ENCODE peak calls at places on chromosomes 2 and 18, in nine cellular contexts. X is IMR-90, K is foreskin keratinocyte, S is esophagus squamous epithelium, V is astrocyte, Q is ovary, G is MM.1S, M is tibial artery, R is suprapubic skin. D is an unnamed sample.
A peak's percentile ranks its signal among the peaks of the same experiment; 100 is the strongest.

GRCh38 chr2:120935339-120936313 is 200.0 kb downstream of the GLI2 start:
- DNase-seq in X (peak; percentile 74), K (no peak), S (no peak), V (peak; percentile 88), Q (peak; percentile 41), G (no peak), M (no peak), R (no peak), D (peak; percentile 40)

GRCh38 chr18:59229191-59229590 is 9.2 kb downstream of the GRP start:
- DNase-seq in X (no peak), K (no peak), S (no peak), V (no peak), Q (no peak), G (no peak), M (no peak), R (no peak), D (no peak)

GRCh38 chr2:112877423-112877822 is 33.5 kb upstream of the IL37 start:
- DNase-seq in X (peak; percentile 41), K (peak; percentile 100), S (no peak), V (peak; percentile 60), Q (no peak), G (no peak), M (no peak), R (no peak), D (no peak)

GRCh38 chr2:196234672-196235071 is 63.3 kb upstream of the STK17B start:
- DNase-seq in X (peak; percentile 76), K (no peak), S (no peak), V (peak; percentile 91), Q (no peak), G (no peak), M (no peak), R (no peak), D (no peak)

GRCh38 chr2:197215988-197216979 is 94.3 kb downstream of the ANKRD44 start:
- DNase-seq in X (peak; percentile 47), K (no peak), S (no peak), V (peak; percentile 24), Q (no peak), G (peak; percentile 57), M (no peak), R (no peak), D (no peak)

GRCh38 chr18:45449761-45450227 is 165.5 kb upstream of the SLC14A2 start:
- DNase-seq in X (no peak), K (no peak), S (no peak), V (peak; percentile 47), Q (peak; percentile 25), G (no peak), M (peak; percentile 74), R (no peak), D (peak; percentile 74)

GRCh38 chr2:104969564-104969963 is 68.3 kb upstream of the MRPS9 start:
- DNase-seq in X (no peak), K (peak; percentile 20), S (no peak), V (peak; percentile 2), Q (no peak), G (peak; percentile 72), M (no peak), R (no peak), D (no peak)

GRCh38 chr2:221572821-221573429 is 821 bp upstream of the EPHA4 start:
- DNase-seq in X (peak; percentile 47), K (peak; percentile 33), S (no peak), V (peak; percentile 52), Q (peak; percentile 67), G (peak; percentile 39), M (no peak), R (no peak), D (peak; percentile 36)

GRCh38 chr2:121596221-121597080 is 52.8 kb downstream of the CLASP1 start:
- DNase-seq in X (peak; percentile 57), K (no peak), S (no peak), V (peak; percentile 26), Q (peak; percentile 13), G (no peak), M (no peak), R (no peak), D (no peak)

GRCh38 chr18:6557470-6558245 is 142.9 kb upstream of the L3MBTL4 start:
- DNase-seq in X (no peak), K (no peak), S (no peak), V (no peak), Q (no peak), G (no peak), M (no peak), R (peak; percentile 79), D (no peak)

GRCh38 chr2:37570773-37571570 is 100.5 kb downstream of the CDC42EP3 start:
- DNase-seq in X (peak; percentile 93), K (peak; percentile 69), S (no peak), V (peak; percentile 96), Q (no peak), G (no peak), M (peak; percentile 80), R (no peak), D (no peak)

GRCh38 chr2:183456177-183456576 is 331.9 kb downstream of the NUP35 start:
- DNase-seq in X (no peak), K (no peak), S (no peak), V (no peak), Q (no peak), G (no peak), M (no peak), R (no peak), D (no peak)

GRCh38 chr2:32423536-32423935 is 66.7 kb downstream of the BIRC6 start:
- DNase-seq in X (no peak), K (no peak), S (no peak), V (peak; percentile 34), Q (no peak), G (no peak), M (no peak), R (no peak), D (no peak)

GRCh38 chr18:23529597-23529996 is 26.3 kb downstream of the RMC1 start:
- DNase-seq in X (peak; percentile 62), K (peak; percentile 81), S (no peak), V (peak; percentile 55), Q (no peak), G (no peak), M (no peak), R (no peak), D (no peak)

GRCh38 chr18:36441426-36441870 is 143.9 kb downstream of the FHOD3 start:
- DNase-seq in X (no peak), K (no peak), S (no peak), V (no peak), Q (no peak), G (no peak), M (no peak), R (no peak), D (no peak)

GRCh38 chr2:219277703-219278654 is 1.2 kb upstream of the DNAJB2 start:
- DNase-seq in X (peak; percentile 80), K (peak; percentile 35), S (no peak), V (peak; percentile 60), Q (peak; percentile 71), G (peak; percentile 75), M (peak; percentile 89), R (peak; percentile 90), D (peak; percentile 82)

DNA sequence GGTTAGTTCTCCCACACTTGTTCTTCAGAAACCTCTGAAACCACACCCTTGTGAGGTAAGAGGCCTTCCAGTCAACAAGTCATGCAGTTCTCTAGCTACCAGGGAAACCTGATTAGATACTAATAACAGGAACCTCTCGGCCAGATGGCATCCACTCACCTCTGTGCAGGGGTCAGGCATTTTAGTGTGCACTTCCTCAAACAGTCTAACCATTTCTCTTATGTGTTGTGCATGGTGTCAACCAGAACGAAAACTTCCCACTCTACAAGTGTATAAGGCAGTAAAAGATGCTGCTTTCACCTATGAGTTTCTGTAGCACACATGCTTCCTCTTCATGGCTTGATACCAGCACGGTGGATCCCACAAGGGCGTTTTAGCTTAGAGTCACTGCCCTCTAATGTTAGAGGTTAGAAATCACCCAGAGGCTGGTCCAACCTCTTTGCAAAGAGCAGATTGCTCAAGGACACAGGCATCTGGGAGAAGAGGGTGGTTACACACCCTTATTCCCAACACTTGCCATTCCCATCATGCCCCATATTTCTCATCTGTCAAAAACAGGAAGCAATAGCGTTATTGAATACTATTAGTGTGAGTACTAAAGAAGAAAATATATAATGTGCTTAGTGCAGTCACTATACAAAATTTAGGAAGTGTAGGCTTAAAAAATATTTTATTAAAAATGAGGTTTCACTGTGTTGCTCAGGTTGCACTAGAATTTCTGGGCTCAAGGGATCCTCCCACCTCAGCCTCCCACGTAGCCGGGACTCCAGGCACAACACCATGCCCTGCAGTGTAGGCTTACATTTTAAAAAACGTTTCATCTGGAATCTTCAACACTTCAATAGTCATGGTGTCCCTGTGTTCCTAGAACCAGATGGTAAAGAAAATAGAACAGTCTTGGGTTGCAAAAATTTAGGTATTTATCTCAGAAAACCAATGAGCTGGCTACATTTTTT is 34.5 kb upstream of the RAB31 start:
- DNase-seq in X (peak; percentile 58), K (peak; percentile 98), S (no peak), V (peak; percentile 50), Q (no peak), G (peak; percentile 82), M (no peak), R (no peak), D (no peak)
- TF ChIP-seq CTCF in X (peak; percentile 49), K (peak; percentile 71), S (no peak), V (peak; percentile 5), Q (no peak), G (peak; percentile 54), M (peak; percentile 17), R (no peak), D (peak; percentile 3)

GRCh38 chr2:773256-774160 is 96.3 kb upstream of the TMEM18 start:
- DNase-seq in X (no peak), K (no peak), S (no peak), V (no peak), Q (no peak), G (no peak), M (no peak), R (no peak), D (no peak)
- H3K4me1 ChIP-seq in X (no peaks in the 10 kb centered on the region), K (no peaks in the 10 kb centered on the region), S (no peaks in the 10 kb centered on the region), V (no peaks in the 10 kb centered on the region), Q (no peaks in the 10 kb centered on the region), G (no peaks in the 10 kb centered on the region), M (no peaks in the 10 kb centered on the region), R (no peaks in the 10 kb centered on the region), D (no peaks in the 10 kb centered on the region)

GRCh38 chr2:62010632-62011276 is 105.3 kb downstream of the COMMD1 start:
- DNase-seq in X (no peak), K (no peak), S (no peak), V (peak; percentile 18), Q (no peak), G (no peak), M (no peak), R (no peak), D (no peak)

GRCh38 chr2:62016957-62017356 is 111.5 kb downstream of the COMMD1 start:
- DNase-seq in X (no peak), K (no peak), S (no peak), V (no peak), Q (no peak), G (no peak), M (no peak), R (no peak), D (no peak)

DNA sequence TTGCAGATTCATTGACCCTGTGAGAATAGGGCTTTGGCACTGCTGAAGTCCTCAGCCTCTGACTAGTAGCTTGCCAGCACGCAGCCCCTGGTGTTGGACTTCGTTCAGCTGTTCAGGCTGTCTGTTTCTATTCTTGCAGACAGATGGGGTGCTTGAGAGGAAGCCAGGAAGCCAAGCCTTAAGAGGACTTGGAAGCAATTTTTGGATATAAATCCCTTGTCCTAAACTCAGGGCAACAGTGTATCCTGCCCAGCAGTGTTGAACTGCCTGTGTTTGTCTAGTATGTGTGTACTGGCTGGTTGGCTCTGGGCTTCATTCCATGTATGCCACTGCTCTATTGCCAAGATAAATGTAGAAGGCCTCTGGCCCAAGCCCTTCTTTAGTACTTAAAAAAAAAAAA is 108.6 kb downstream of the COMMD1 start:
- DNase-seq in X (peak; percentile 70), K (no peak), S (no peak), V (peak; percentile 78), Q (peak; percentile 57), G (no peak), M (peak; percentile 90), R (no peak), D (peak; percentile 77)
- TF ChIP-seq CTCF in X (peak; percentile 15), K (peak; percentile 31), S (no peak), V (no peak), Q (no peak), G (no peak), M (peak; percentile 45), R (no peak), D (peak; percentile 26)

GRCh38 chr2:240996834-240997140 is 1.6 kb upstream of the SNED1 start:
- DNase-seq in X (no peak), K (no peak), S (no peak), V (no peak), Q (no peak), G (no peak), M (peak; percentile 67), R (no peak), D (no peak)
- H3K4me1 ChIP-seq in X (peaks cover 36% of the 10 kb centered on the region), K (no peaks in the 10 kb centered on the region), S (peaks cover 87% of the 10 kb centered on the region), V (peaks cover 13% of the 10 kb centered on the region), Q (peaks cover 53% of the 10 kb centered on the region), G (peaks cover 5% of the 10 kb centered on the region), M (peaks cover 68% of the 10 kb centered on the region), R (peaks cover 66% of the 10 kb centered on the region), D (peaks cover 21% of the 10 kb centered on the region)